ENCODE peak calls at places on chromosomes 13 and 19, in nine cellular contexts. N is stimulated activated CD4-positive, alpha-beta T cell treated with anti-CD3 and anti-CD28 coated beads, Interleukin-15, amount 100 ng/mL, for 48 hours; A is HS-27A; P is heart left ventricle; F is sigmoid colon; C is KBM-7; K is HS-5; M is Ammon's horn; S is cardiac fibroblast. T is an unnamed sample.

GRCh38 chr13:79995334-79995733 is 345.6 kb downstream of the SPRY2 start:
- DNase-seq in N (no peak), A (peak), P (no peak), F (no peak), C (no peak), K (peak), M (peak), S (peak), T (no peak)

GRCh38 chr19:6588508-6589345 is 2.2 kb downstream of the CD70 start:
- DNase-seq in N (no peak), A (no peak), P (no peak), F (no peak), C (peak), K (no peak), M (no peak), S (no peak), T (peak)

GRCh38 chr19:35908977-35909683 is 1.0 kb upstream of the TYROBP start:
- DNase-seq in N (no peak), A (no peak), P (peak), F (peak), C (peak), K (no peak), M (peak), S (no peak), T (no peak)

GRCh38 chr19:54333586-54334298 is 5.2 kb downstream of the LILRA4 start:
- DNase-seq in N (no peak), A (no peak), P (no peak), F (no peak), C (no peak), K (no peak), M (no peak), S (peak), T (no peak)

GRCh38 chr19:10503002-10503789 is at the start of gene KEAP1:
- DNase-seq in N (no peak), A (no peak), P (peak), F (peak), C (peak), K (no peak), M (no peak), S (peak), T (peak)

GRCh38 chr19:45621389-45621788 is 17.8 kb downstream of the EML2 start:
- DNase-seq in N (no peak), A (no peak), P (no peak), F (no peak), C (no peak), K (no peak), M (no peak), S (no peak), T (no peak)

GRCh38 chr19:48946789-48947542 is 7.7 kb upstream of the BAX start:
- DNase-seq in N (no peak), A (no peak), P (no peak), F (no peak), C (no peak), K (no peak), M (no peak), S (no peak), T (no peak)

GRCh38 chr19:41744850-41745249 is 10.5 kb upstream of the CEACAM6 start:
- DNase-seq in N (no peak), A (no peak), P (no peak), F (no peak), C (peak), K (no peak), M (no peak), S (no peak), T (no peak)

GRCh38 chr19:29578349-29578748 is 27.7 kb upstream of the POP4 start:
- DNase-seq in N (no peak), A (no peak), P (no peak), F (no peak), C (no peak), K (no peak), M (no peak), S (no peak), T (no peak)

T was measured in retina.